ENCODE peak calls at places on chromosomes 1 and 21, in four cellular contexts. A is HFF-Myc, M is mucosa of descending colon, G is left ventricle myocardium inferior. D is an unnamed sample.

GRCh38 chr21:15058718-15059316 is 6.0 kb downstream of the NRIP1 start:
- DNase-seq in A (no peak), M (no peak), G (no peak), D (no peak)

GRCh38 chr1:35345439-35345981 is 77.0 kb downstream of the ZMYM4 start:
- DNase-seq in A (no peak), M (no peak), G (no peak), D (no peak)

GRCh38 chr1:24826510-24826909 is 81.3 kb downstream of the CLIC4 start:
- DNase-seq in A (no peak), M (no peak), G (no peak), D (no peak)

GRCh38 chr1:231395051-231395995 is 26.8 kb downstream of the EGLN1 start:
- DNase-seq in A (peak), M (no peak), G (no peak), D (peak)

GRCh38 chr1:145922266-145922665 is 3.7 kb upstream of the PEX11B start:
- DNase-seq in A (no peak), M (no peak), G (no peak), D (no peak)

GRCh38 chr1:168243200-168243599 is 17.4 kb downstream of the SFT2D2 start:
- DNase-seq in A (no peak), M (no peak), G (no peak), D (no peak)

GRCh38 chr21:42556960-42557359 is 43.3 kb downstream of the SLC37A1 start:
- DNase-seq in A (no peak), M (peak), G (no peak), D (no peak)

GRCh38 chr21:36211660-36212512 is 55.3 kb downstream of the DOP1B start:
- DNase-seq in A (peak), M (no peak), G (no peak), D (peak)

GRCh38 chr1:25780318-25781129 is 19.5 kb upstream of the SELENON start:
- DNase-seq in A (peak), M (no peak), G (no peak), D (no peak)

GRCh38 chr1:183604048-183604808 is 14.0 kb upstream of the NCF2 start:
- DNase-seq in A (peak), M (peak), G (no peak), D (peak)

GRCh38 chr1:206635983-206636354 is 633 bp downstream of the DYRK3 start:
- DNase-seq in A (no peak), M (no peak), G (no peak), D (no peak)

GRCh38 chr1:246161626-246162025 is 345.5 kb downstream of the SMYD3 start:
- DNase-seq in A (no peak), M (no peak), G (no peak), D (peak)

GRCh38 chr21:45388011-45388521 is 16.9 kb upstream of the COL18A1 start:
- DNase-seq in A (no peak), M (peak), G (peak), D (no peak)

GRCh38 chr1:225882008-225882698 is at the start of gene TMEM63A:
- DNase-seq in A (peak), M (peak), G (peak), D (no peak)

GRCh38 chr21:41983229-41983628 is 26.9 kb downstream of the ZBTB21 start:
- DNase-seq in A (no peak), M (no peak), G (no peak), D (no peak)

GRCh38 chr1:224623743-224624333 is 7.7 kb downstream of the CNIH3 start:
- DNase-seq in A (peak), M (no peak), G (no peak), D (peak)

GRCh38 chr1:113615425-113615824 is 143.9 kb downstream of the PHTF1 start:
- DNase-seq in A (no peak), M (no peak), G (no peak), D (peak)

GRCh38 chr1:211654838-211655787 is 20.3 kb downstream of the NEK2 start:
- DNase-seq in A (peak), M (peak), G (peak), D (no peak)

GRCh38 chr1:26237230-26237966 is 3.4 kb downstream of the CEP85 start:
- DNase-seq in A (no peak), M (no peak), G (no peak), D (no peak)

GRCh38 chr21:23890652-23891051 is 1716.6 kb downstream of the MRPL39 start:
- DNase-seq in A (no peak), M (no peak), G (no peak), D (no peak)

GRCh38 chr1:178461104-178461503 is 35.7 kb downstream of the CLEC20A start:
- DNase-seq in A (no peak), M (no peak), G (no peak), D (no peak)

GRCh38 chr1:19775317-19775716 is 24.4 kb downstream of the TMCO4 start:
- DNase-seq in A (no peak), M (no peak), G (no peak), D (no peak)

GRCh38 chr1:94438692-94439276 is 20.6 kb downstream of the ABCD3 start:
- DNase-seq in A (no peak), M (no peak), G (no peak), D (no peak)

GRCh38 chr1:162873671-162874666 is 13.0 kb upstream of the CCDC190 start:
- DNase-seq in A (no peak), M (no peak), G (no peak), D (peak)

GRCh38 chr1:12450831-12451559 is 167.0 kb downstream of the DHRS3 start:
- DNase-seq in A (no peak), M (no peak), G (no peak), D (no peak)

GRCh38 chr1:93635614-93636543 is 45.8 kb downstream of the BCAR3 start:
- DNase-seq in A (no peak), M (no peak), G (no peak), D (no peak)

GRCh38 chr1:40895601-40896000 is 33.4 kb upstream of the CITED4 start:
- DNase-seq in A (no peak), M (no peak), G (no peak), D (no peak)

GRCh38 chr1:203999618-204000017 is 73.3 kb upstream of the SOX13 start:
- DNase-seq in A (no peak), M (no peak), G (no peak), D (no peak)

GRCh38 chr1:63643926-63644325 is 50.7 kb downstream of the PGM1 start:
- DNase-seq in A (no peak), M (no peak), G (peak), D (no peak)

GRCh38 chr1:153513023-153513422 is 22.8 kb downstream of the S100A6 start:
- DNase-seq in A (no peak), M (peak), G (no peak), D (no peak)

GRCh38 chr1:45444609-45445131 is 46.3 kb downstream of the TESK2 start:
- DNase-seq in A (no peak), M (no peak), G (no peak), D (no peak)

GRCh38 chr1:223401873-223402789 is 8.9 kb downstream of the CCDC185 start:
- DNase-seq in A (no peak), M (no peak), G (no peak), D (peak)

GRCh38 chr1:198444792-198445191 is 95.7 kb downstream of the ATP6V1G3 start:
- DNase-seq in A (no peak), M (no peak), G (no peak), D (peak)

GRCh38 chr1:247857069-247857985 is at the start of gene TRIM58:
- DNase-seq in A (no peak), M (peak), G (no peak), D (no peak)
- TF ChIP-seq CTCF in A (no peak), M (peak), G (no peak), D (no peak)

GRCh38 chr1:17060129-17060868 is 6.5 kb upstream of the SDHB start:
- DNase-seq in A (no peak), M (no peak), G (no peak), D (no peak)
- H3K4me3 ChIP-seq in A (no peak), M (no peak), G (no peak), D (no peak)

GRCh38 chr1:37946703-37947360 is at the start of gene INPP5B:
- DNase-seq in A (peak), M (peak), G (peak), D (peak)
- TF ChIP-seq CTCF in A (no peak), M (no peak), G (peak), D (no peak)

DNA sequence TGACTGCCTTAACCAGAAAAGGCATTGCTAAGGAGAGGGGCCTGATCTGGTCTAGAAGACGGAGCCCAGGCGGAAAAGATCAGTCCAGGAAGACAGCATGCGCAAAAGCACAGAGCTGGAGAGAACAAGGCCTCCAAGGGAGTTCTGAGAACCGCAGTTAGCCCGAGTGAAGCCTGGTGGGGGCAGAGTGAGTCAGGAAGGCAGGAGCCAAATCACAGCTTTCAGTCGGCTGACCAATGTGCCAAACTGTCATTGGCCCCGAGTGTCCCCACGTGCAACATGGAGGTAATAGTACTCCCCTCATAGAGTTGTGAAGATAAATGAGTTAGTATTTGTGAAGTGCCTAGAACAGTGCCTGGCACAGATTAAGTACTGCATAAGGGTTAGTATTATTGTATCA is 1.2 kb upstream of the TSPAN2 start:
- DNase-seq in A (no peak), M (no peak), G (peak), D (no peak)
- H3K4me3 ChIP-seq in A (no peak), M (no peak), G (peak), D (no peak)

GRCh38 chr1:50929376-50929958 is 30.6 kb downstream of the FAF1 start:
- DNase-seq in A (peak), M (no peak), G (no peak), D (peak)
- TF ChIP-seq CTCF in A (peak), M (peak), G (peak), D (peak)

DNA sequence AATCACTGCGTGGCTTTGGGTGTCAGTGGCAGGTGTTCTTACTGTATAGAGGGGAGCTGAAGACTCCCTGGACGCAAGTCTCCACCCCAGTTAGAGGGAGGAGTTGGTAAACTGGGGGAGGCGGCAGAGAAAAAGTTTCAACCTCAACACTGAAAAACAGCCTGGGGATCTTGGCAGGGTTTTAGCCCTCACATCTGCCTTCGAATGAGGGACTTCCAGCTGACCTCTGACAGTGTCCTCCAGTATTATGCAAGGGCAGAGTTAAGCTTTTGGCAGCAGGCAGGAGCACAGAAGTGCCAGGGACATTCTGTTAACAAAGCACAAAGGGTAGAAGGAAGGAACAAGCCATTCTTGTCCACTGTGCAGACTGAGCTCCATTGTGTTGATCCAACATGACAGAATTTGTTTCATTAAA is 41.2 kb upstream of the RAB4A start:
- DNase-seq in A (no peak), M (no peak), G (peak), D (no peak)
- H3K4me3 ChIP-seq in A (no peak), M (no peak), G (peak), D (no peak)

DNA sequence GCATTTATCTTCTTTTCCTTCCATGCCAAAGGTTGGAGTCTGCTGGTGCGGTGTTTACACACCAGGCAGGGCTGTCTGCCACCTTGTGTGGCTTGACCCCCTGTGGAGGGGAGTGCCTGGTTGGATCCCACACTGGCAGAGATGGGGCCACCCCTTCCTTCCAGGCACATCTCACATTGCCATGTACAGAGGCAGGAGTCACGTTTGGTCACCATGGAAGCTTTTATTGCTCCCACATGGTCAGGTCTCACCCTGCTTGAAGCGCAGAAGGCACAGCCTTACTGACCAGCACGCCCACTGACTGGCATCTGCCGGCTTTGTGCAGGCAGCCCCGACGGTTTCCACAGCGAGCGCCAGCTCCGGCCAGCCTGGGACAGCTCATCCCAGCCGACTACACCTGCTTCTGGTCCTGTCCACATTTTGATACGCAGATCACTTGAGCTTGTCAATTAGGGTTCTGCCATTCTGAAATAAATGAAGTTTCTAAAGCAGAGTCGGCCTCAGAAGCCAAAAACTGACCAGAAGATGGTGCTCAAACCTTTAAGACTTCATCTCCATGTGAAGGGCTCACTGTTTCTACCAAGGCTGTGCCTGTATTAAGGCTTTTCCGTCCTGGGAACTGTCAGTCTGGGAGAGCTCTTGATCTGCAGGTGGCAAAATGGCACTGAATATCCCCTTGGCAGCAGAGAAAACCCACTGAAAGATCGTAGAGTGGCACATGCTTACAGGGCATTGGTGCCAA is 35.6 kb upstream of the EPHA8 start:
- DNase-seq in A (no peak), M (no peak), G (no peak), D (no peak)
- TF ChIP-seq CTCF in A (no peak), M (no peak), G (peak), D (no peak)

GRCh38 chr1:215767761-215768160 is 200.7 kb downstream of the KCTD3 start:
- DNase-seq in A (no peak), M (no peak), G (no peak), D (no peak)
- H3K4me3 ChIP-seq in A (no peak), M (no peak), G (no peak), D (no peak)

D was measured in AG04449.